ENCODE peak calls at places on chromosomes 13 and 19, in five cellular contexts. One of them, this sample, is unnamed.

GRCh38 chr19:7874080-7874856 is at the start of gene PRR36:
- DNase-seq in IMR-90: no peak
- DNase-seq in H9: peak; percentile 94
- DNase-seq in mesenchymal stem cell: peak; percentile 26
- DNase-seq in H1: peak; percentile 93
- DNase-seq in this sample: peak; percentile 79

GRCh38 chr13:102693781-102694180 is 1.1 kb downstream of the METTL21C start:
- DNase-seq in IMR-90: peak; percentile 64
- DNase-seq in H9: no peak
- DNase-seq in mesenchymal stem cell: no peak
- DNase-seq in H1: no peak
- DNase-seq in this sample: no peak

GRCh38 chr19:940591-941291 is 14.9 kb downstream of the ARID3A start:
- DNase-seq in IMR-90: peak; percentile 57
- DNase-seq in H9: no peak
- DNase-seq in mesenchymal stem cell: no peak
- DNase-seq in H1: no peak
- DNase-seq in this sample: no peak

GRCh38 chr13:57641071-57641470 is 9.5 kb downstream of the PCDH17 start:
- DNase-seq in IMR-90: no peak
- DNase-seq in H9: no peak
- DNase-seq in mesenchymal stem cell: no peak
- DNase-seq in H1: no peak
- DNase-seq in this sample: no peak

GRCh38 chr13:69565334-69565733 is 542.3 kb upstream of the ATXN8OS start:
- DNase-seq in IMR-90: no peak
- DNase-seq in H9: peak; percentile 64
- DNase-seq in mesenchymal stem cell: peak; percentile 85
- DNase-seq in H1: no peak
- DNase-seq in this sample: no peak

GRCh38 chr13:80022146-80022545 is 318.8 kb downstream of the SPRY2 start:
- DNase-seq in IMR-90: no peak
- DNase-seq in H9: no peak
- DNase-seq in mesenchymal stem cell: no peak
- DNase-seq in H1: no peak
- DNase-seq in this sample: no peak

GRCh38 chr13:112943309-112944125 is 25.5 kb upstream of the MCF2L start:
- DNase-seq in IMR-90: peak; percentile 4
- DNase-seq in H9: peak; percentile 63
- DNase-seq in mesenchymal stem cell: peak; percentile 31
- DNase-seq in H1: peak; percentile 81
- DNase-seq in this sample: peak; percentile 64

GRCh38 chr19:52904052-52904451 is 6.6 kb upstream of the ZNF320 start:
- DNase-seq in IMR-90: no peak
- DNase-seq in H9: no peak
- DNase-seq in mesenchymal stem cell: no peak
- DNase-seq in H1: no peak
- DNase-seq in this sample: no peak

GRCh38 chr19:6724631-6725185 is 4.3 kb upstream of the C3 start:
- DNase-seq in IMR-90: no peak
- DNase-seq in H9: no peak
- DNase-seq in mesenchymal stem cell: no peak
- DNase-seq in H1: no peak
- DNase-seq in this sample: no peak

GRCh38 chr19:34365463-34366401 is 736 bp downstream of the GPI start:
- DNase-seq in IMR-90: peak; percentile 32
- DNase-seq in H9: peak; percentile 36
- DNase-seq in mesenchymal stem cell: peak; percentile 54
- DNase-seq in H1: peak; percentile 60
- DNase-seq in this sample: no peak

GRCh38 chr13:94917814-94918213 is 205.5 kb upstream of the SOX21 start:
- DNase-seq in IMR-90: no peak
- DNase-seq in H9: peak; percentile 40
- DNase-seq in mesenchymal stem cell: peak; percentile 6
- DNase-seq in H1: no peak
- DNase-seq in this sample: no peak

GRCh38 chr19:8101311-8101710 is 48.1 kb downstream of the FBN3 start:
- DNase-seq in IMR-90: no peak
- DNase-seq in H9: no peak
- DNase-seq in mesenchymal stem cell: no peak
- DNase-seq in H1: no peak
- DNase-seq in this sample: no peak

GRCh38 chr19:39951686-39952085 is 17.3 kb upstream of the FCGBP start:
- DNase-seq in IMR-90: peak; percentile 61
- DNase-seq in H9: no peak
- DNase-seq in mesenchymal stem cell: peak; percentile 23
- DNase-seq in H1: no peak
- DNase-seq in this sample: no peak

GRCh38 chr13:89969996-89970709 is 1377.3 kb upstream of the MIR17HG start:
- DNase-seq in IMR-90: no peak
- DNase-seq in H9: no peak
- DNase-seq in mesenchymal stem cell: peak; percentile 53
- DNase-seq in H1: no peak
- DNase-seq in this sample: no peak

GRCh38 chr13:113907637-113908617 is 44.1 kb upstream of the GAS6 start:
- DNase-seq in IMR-90: peak; percentile 97
- DNase-seq in H9: no peak
- DNase-seq in mesenchymal stem cell: peak; percentile 64
- DNase-seq in H1: no peak
- DNase-seq in this sample: no peak

GRCh38 chr13:37109080-37109678 is 3.7 kb upstream of the CSNK1A1L start:
- DNase-seq in IMR-90: peak; percentile 62
- DNase-seq in H9: no peak
- DNase-seq in mesenchymal stem cell: peak; percentile 58
- DNase-seq in H1: no peak
- DNase-seq in this sample: peak; percentile 18

GRCh38 chr13:100300708-100301107 is 211.8 kb downstream of the PCCA start:
- DNase-seq in IMR-90: no peak
- DNase-seq in H9: no peak
- DNase-seq in mesenchymal stem cell: no peak
- DNase-seq in H1: no peak
- DNase-seq in this sample: no peak

GRCh38 chr19:1260749-1261511 is 8.2 kb upstream of the CIRBP start:
- DNase-seq in IMR-90: peak; percentile 96
- DNase-seq in H9: peak; percentile 97
- DNase-seq in mesenchymal stem cell: peak; percentile 95
- DNase-seq in H1: peak; percentile 98
- DNase-seq in this sample: peak; percentile 97

GRCh38 chr13:34172048-34172447 is 354.1 kb downstream of the RFC3 start:
- DNase-seq in IMR-90: no peak
- DNase-seq in H9: no peak
- DNase-seq in mesenchymal stem cell: no peak
- DNase-seq in H1: no peak
- DNase-seq in this sample: no peak

GRCh38 chr19:51103811-51104470 is 4.3 kb downstream of the CTU1 start:
- DNase-seq in IMR-90: no peak
- DNase-seq in H9: no peak
- DNase-seq in mesenchymal stem cell: no peak
- DNase-seq in H1: no peak
- DNase-seq in this sample: no peak

GRCh38 chr19:17114414-17114831 is 38.8 kb downstream of the MYO9B start:
- DNase-seq in IMR-90: peak; percentile 57
- DNase-seq in H9: peak; percentile 66
- DNase-seq in mesenchymal stem cell: no peak
- DNase-seq in H1: no peak
- DNase-seq in this sample: no peak

GRCh38 chr13:37074703-37075102 is 15.2 kb upstream of the SUPT20H start:
- DNase-seq in IMR-90: peak; percentile 49
- DNase-seq in H9: no peak
- DNase-seq in mesenchymal stem cell: peak; percentile 46
- DNase-seq in H1: no peak
- DNase-seq in this sample: no peak

GRCh38 chr13:106375085-106375484 is 160.4 kb downstream of the EFNB2 start:
- DNase-seq in IMR-90: no peak
- DNase-seq in H9: no peak
- DNase-seq in mesenchymal stem cell: no peak
- DNase-seq in H1: no peak
- DNase-seq in this sample: no peak

GRCh38 chr13:74289861-74290260 is 155.7 kb upstream of the KLF12 start:
- DNase-seq in IMR-90: no peak
- DNase-seq in H9: no peak
- DNase-seq in mesenchymal stem cell: no peak
- DNase-seq in H1: no peak
- DNase-seq in this sample: no peak

GRCh38 chr13:20997301-20998061 is 63.9 kb downstream of the LATS2 start:
- DNase-seq in IMR-90: peak; percentile 98
- DNase-seq in H9: peak; percentile 50
- DNase-seq in mesenchymal stem cell: peak; percentile 91
- DNase-seq in H1: no peak
- DNase-seq in this sample: no peak

GRCh38 chr13:40514797-40515196 is 151.6 kb downstream of the FOXO1 start:
- DNase-seq in IMR-90: no peak
- DNase-seq in H9: no peak
- DNase-seq in mesenchymal stem cell: no peak
- DNase-seq in H1: no peak
- DNase-seq in this sample: no peak
- H2BK15ac ChIP-seq in IMR-90: no peak overlapping the region
- H2BK15ac ChIP-seq in H9: no peak overlapping the region
- H2BK15ac ChIP-seq in mesenchymal stem cell: no peak overlapping the region
- H2BK15ac ChIP-seq in H1: no peak overlapping the region
- H2BK15ac ChIP-seq in this sample: no peak overlapping the region

GRCh38 chr19:18948976-18949356 is 7.9 kb upstream of the HOMER3 start:
- DNase-seq in IMR-90: no peak
- DNase-seq in H9: no peak
- DNase-seq in mesenchymal stem cell: no peak
- DNase-seq in H1: no peak
- DNase-seq in this sample: no peak
- H3K4ac ChIP-seq in IMR-90: no peak overlapping the region
- H3K4ac ChIP-seq in H9: no peak overlapping the region
- H3K4ac ChIP-seq in mesenchymal stem cell: no peak overlapping the region
- H3K4ac ChIP-seq in H1: no peak overlapping the region
- H3K4ac ChIP-seq in this sample: no peak overlapping the region

GRCh38 chr19:13118424-13119193 is 545 bp downstream of the NACC1 start:
- DNase-seq in IMR-90: peak; percentile 31
- DNase-seq in H9: peak; percentile 96
- DNase-seq in mesenchymal stem cell: peak; percentile 37
- DNase-seq in H1: peak; percentile 92
- DNase-seq in this sample: peak; percentile 71
- H2AFZ ChIP-seq in IMR-90: peak overlapping the region; percentile 87
- H2AFZ ChIP-seq in H9: no peak overlapping the region
- H2AFZ ChIP-seq in mesenchymal stem cell: no peak overlapping the region
- H2AFZ ChIP-seq in H1: no peak overlapping the region
- H2AFZ ChIP-seq in this sample: peak overlapping the region; percentile 83

GRCh38 chr19:18526316-18526715 is 4.4 kb upstream of the ELL start:
- DNase-seq in IMR-90: no peak
- DNase-seq in H9: no peak
- DNase-seq in mesenchymal stem cell: no peak
- DNase-seq in H1: no peak
- DNase-seq in this sample: no peak

GRCh38 chr19:18521692-18522123 is at the start of gene ELL:
- DNase-seq in IMR-90: no peak
- DNase-seq in H9: no peak
- DNase-seq in mesenchymal stem cell: no peak
- DNase-seq in H1: no peak
- DNase-seq in this sample: no peak

GRCh38 chr19:18520848-18521691 is 800 bp downstream of the ELL start:
- DNase-seq in IMR-90: no peak
- DNase-seq in H9: peak; percentile 50
- DNase-seq in mesenchymal stem cell: peak; percentile 46
- DNase-seq in H1: peak; percentile 59
- DNase-seq in this sample: peak; percentile 26

GRCh38 chr19:18522124-18522861 is 423 bp upstream of the ELL start:
- DNase-seq in IMR-90: peak; percentile 100
- DNase-seq in H9: peak; percentile 100
- DNase-seq in mesenchymal stem cell: peak; percentile 100
- DNase-seq in H1: peak; percentile 100
- DNase-seq in this sample: peak; percentile 100

DNA sequence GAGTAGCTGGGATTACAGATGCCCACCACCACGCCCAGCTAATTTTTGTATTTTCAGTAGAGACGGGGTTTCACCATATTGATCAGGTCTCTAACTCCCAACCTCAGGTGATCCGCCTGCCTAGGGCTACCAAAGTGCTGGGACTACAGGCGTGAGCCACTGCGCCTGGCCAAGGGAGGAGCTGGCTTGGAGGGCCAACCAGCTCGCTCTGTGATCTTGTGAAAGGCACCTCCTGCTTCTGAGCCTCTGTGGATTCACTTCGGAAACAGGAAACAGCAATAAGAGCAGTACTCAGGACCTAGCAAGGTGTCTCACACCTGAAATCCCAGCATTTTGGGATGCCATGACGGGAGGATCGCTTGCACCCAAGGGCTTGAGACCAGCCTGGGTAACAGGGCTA is 2.0 kb upstream of the ELL start:
- DNase-seq in IMR-90: no peak
- DNase-seq in H9: peak; percentile 89
- DNase-seq in mesenchymal stem cell: no peak
- DNase-seq in H1: no peak
- DNase-seq in this sample: no peak
- H2BK15ac ChIP-seq in IMR-90: no peak overlapping the region
- H2BK15ac ChIP-seq in H9: no peak overlapping the region
- H2BK15ac ChIP-seq in mesenchymal stem cell: no peak overlapping the region
- H2BK15ac ChIP-seq in H1: no peak overlapping the region
- H2BK15ac ChIP-seq in this sample: no peak overlapping the region

GRCh38 chr13:98492335-98493034 is 84.4 kb downstream of the STK24 start:
- DNase-seq in IMR-90: peak; percentile 50
- DNase-seq in H9: no peak
- DNase-seq in mesenchymal stem cell: no peak
- DNase-seq in H1: no peak
- DNase-seq in this sample: no peak

GRCh38 chr13:98490866-98491265 is 86.0 kb downstream of the STK24 start:
- DNase-seq in IMR-90: no peak
- DNase-seq in H9: no peak
- DNase-seq in mesenchymal stem cell: no peak
- DNase-seq in H1: no peak
- DNase-seq in this sample: no peak

GRCh38 chr13:98489446-98490194 is 87.3 kb downstream of the STK24 start:
- DNase-seq in IMR-90: no peak
- DNase-seq in H9: no peak
- DNase-seq in mesenchymal stem cell: no peak
- DNase-seq in H1: no peak
- DNase-seq in this sample: no peak

GRCh38 chr13:98488736-98489135 is 88.2 kb downstream of the STK24 start:
- DNase-seq in IMR-90: no peak
- DNase-seq in H9: no peak
- DNase-seq in mesenchymal stem cell: no peak
- DNase-seq in H1: no peak
- DNase-seq in this sample: no peak

GRCh38 chr13:98490195-98490771 is 86.6 kb downstream of the STK24 start:
- DNase-seq in IMR-90: no peak
- DNase-seq in H9: no peak
- DNase-seq in mesenchymal stem cell: no peak
- DNase-seq in H1: no peak
- DNase-seq in this sample: no peak
- H3K4ac ChIP-seq in IMR-90: no peak overlapping the region
- H3K4ac ChIP-seq in H9: no peak overlapping the region
- H3K4ac ChIP-seq in mesenchymal stem cell: no peak overlapping the region
- H3K4ac ChIP-seq in H1: no peak overlapping the region
- H3K4ac ChIP-seq in this sample: no peak overlapping the region